ENCODE peak calls at places on chromosome 1, in five cellular contexts. X, G, T, R and F are unnamed samples.
A peak's percentile ranks its signal among the peaks of the same experiment; 100 is the strongest.

GRCh38 chr1:180994262-180994661 is 28.4 kb downstream of the STX6 start:
- DNase-seq in G (no peak), R (no peak), X (no peak), T (no peak), F (no peak)

GRCh38 chr1:28134651-28135207 is 41.8 kb downstream of the PTAFR start:
- DNase-seq in R (no peak), T (no peak), X (no peak), G (no peak), F (no peak)

GRCh38 chr1:232486006-232486405 is 143.9 kb downstream of the SIPA1L2 start:
- DNase-seq in R (no peak), T (no peak), G (no peak), X (no peak), F (peak; percentile 14)

GRCh38 chr1:235011064-235011598 is 117.5 kb downstream of the TOMM20 start:
- DNase-seq in X (no peak), T (no peak), G (no peak), R (peak; percentile 82), F (no peak)

GRCh38 chr1:116194592-116194991 is 83.4 kb downstream of the MAB21L3 start:
- DNase-seq in R (no peak), T (no peak), G (no peak), X (no peak), F (no peak)

GRCh38 chr1:6205849-6206845 is at the start of gene RNF207:
- DNase-seq in R (peak; percentile 73), T (peak; percentile 79), G (no peak), X (peak; percentile 75), F (peak; percentile 47)

GRCh38 chr1:8463144-8463927 is 145.4 kb downstream of the SLC45A1 start:
- DNase-seq in T (no peak), G (no peak), R (no peak), X (peak; percentile 59), F (peak; percentile 48)

GRCh38 chr1:3545363-3546047 is 65.8 kb downstream of the MEGF6 start:
- DNase-seq in X (peak; percentile 62), R (no peak), T (no peak), G (no peak), F (peak; percentile 46)

GRCh38 chr1:204294371-204294770 is 65.4 kb downstream of the PLEKHA6 start:
- DNase-seq in T (peak; percentile 69), X (peak; percentile 89), G (no peak), R (no peak), F (peak; percentile 91)

GRCh38 chr1:226443439-226443838 is 35.5 kb upstream of the PARP1 start:
- DNase-seq in T (no peak), X (peak; percentile 36), G (no peak), R (no peak), F (peak; percentile 69)

GRCh38 chr1:92484472-92485373 is 2.0 kb downstream of the GFI1 start:
- DNase-seq in R (peak; percentile 83), X (no peak), G (no peak), T (peak; percentile 56), F (no peak)

GRCh38 chr1:155698382-155699038 is 9.6 kb downstream of the DAP3 start:
- DNase-seq in X (peak; percentile 52), G (no peak), T (no peak), R (no peak), F (peak; percentile 47)

GRCh38 chr1:143727263-143727662 is 244.5 kb downstream of the FAM72C start:
- DNase-seq in T (no peak), R (no peak), G (no peak), X (no peak), F (no peak)

GRCh38 chr1:233543338-233544255 is 70.3 kb upstream of the KCNK1 start:
- DNase-seq in T (no peak), R (no peak), G (no peak), X (peak; percentile 85), F (peak; percentile 88)

GRCh38 chr1:54498383-54499096 is 49.5 kb upstream of the ACOT11 start:
- DNase-seq in T (no peak), X (no peak), R (no peak), G (no peak), F (no peak)

GRCh38 chr1:163072658-163073057 is 3.5 kb downstream of the RGS4 start:
- DNase-seq in R (no peak), X (no peak), T (no peak), G (no peak), F (peak; percentile 33)

GRCh38 chr1:174744886-174745285 is 254.9 kb upstream of the CACYBP start:
- DNase-seq in G (no peak), X (peak; percentile 5), T (no peak), R (no peak), F (no peak)

GRCh38 chr1:53578358-53578757 is 119.2 kb downstream of the DMRTB1 start:
- DNase-seq in T (no peak), G (no peak), R (no peak), X (no peak), F (no peak)

GRCh38 chr1:163528710-163529348 is 207.1 kb downstream of the NUF2 start:
- DNase-seq in T (no peak), G (no peak), R (peak; percentile 10), X (peak; percentile 46), F (peak; percentile 35)

GRCh38 chr1:100065183-100065968 is 67.4 kb downstream of the SASS6 start:
- DNase-seq in T (no peak), R (no peak), G (no peak), X (no peak), F (no peak)

GRCh38 chr1:64624859-64625258 is 120.0 kb upstream of the RAVER2 start:
- DNase-seq in G (no peak), T (no peak), X (no peak), R (no peak), F (no peak)

GRCh38 chr1:191851799-191852595 is 306.3 kb upstream of the RGS18 start:
- DNase-seq in R (no peak), T (no peak), G (no peak), X (no peak), F (no peak)

GRCh38 chr1:16162163-16162822 is 6.4 kb upstream of the EPHA2 start:
- DNase-seq in G (no peak), X (no peak), R (peak; percentile 65), T (no peak), F (no peak)

GRCh38 chr1:201731592-201731991 is 97.4 kb upstream of the IPO9 start:
- DNase-seq in T (peak; percentile 84), G (no peak), X (no peak), R (no peak), F (no peak)

GRCh38 chr1:217029311-217030157 is 306.3 kb upstream of the ESRRG start:
- DNase-seq in G (no peak), R (no peak), X (peak; percentile 5), T (no peak), F (peak; percentile 38)

GRCh38 chr1:19877351-19877750 is 4.8 kb upstream of the OTUD3 start:
- DNase-seq in R (no peak), G (no peak), T (no peak), X (no peak), F (no peak)

GRCh38 chr1:172746091-172746949 is 87.4 kb downstream of the FASLG start:
- DNase-seq in X (peak; percentile 85), R (no peak), T (no peak), G (no peak), F (peak; percentile 85)

GRCh38 chr1:15684468-15685283 is 556 bp downstream of the PLEKHM2 start:
- DNase-seq in X (peak; percentile 80), G (peak; percentile 11), R (peak; percentile 50), T (peak; percentile 67), F (peak; percentile 61)

GRCh38 chr1:61569212-61569621 is 155.7 kb downstream of the TM2D1 start:
- DNase-seq in R (no peak), G (no peak), T (no peak), X (no peak), F (no peak)

GRCh38 chr1:245881767-245882391 is 625.2 kb downstream of the SMYD3 start:
- DNase-seq in G (no peak), T (no peak), R (no peak), X (no peak), F (no peak)

GRCh38 chr1:154819628-154820590 is 50.2 kb downstream of the KCNN3 start:
- DNase-seq in R (peak; percentile 25), G (no peak), X (no peak), T (no peak), F (peak; percentile 33)

GRCh38 chr1:83905315-83905907 is 93.5 kb downstream of the TTLL7 start:
- DNase-seq in T (no peak), G (no peak), X (peak; percentile 14), R (no peak), F (peak; percentile 31)

GRCh38 chr1:75134939-75135828 is 996 bp downstream of the LHX8 start:
- DNase-seq in X (peak; percentile 11), R (no peak), G (no peak), T (no peak), F (no peak)

GRCh38 chr1:23533288-23534130 is 2.5 kb upstream of the E2F2 start:
- DNase-seq in R (no peak), T (no peak), X (no peak), G (no peak), F (no peak)

GRCh38 chr1:198829948-198830347 is 191.1 kb downstream of the PTPRC start:
- DNase-seq in X (peak; percentile 13), R (no peak), T (no peak), G (no peak), F (peak; percentile 4)

GRCh38 chr1:153626929-153627796 is at the start of gene S100A13:
- DNase-seq in X (peak; percentile 92), G (peak; percentile 60), R (peak; percentile 28), T (peak; percentile 85), F (peak; percentile 93)

GRCh38 chr1:10727703-10728348 is 68.6 kb downstream of the CASZ1 start:
- DNase-seq in T (peak; percentile 76), G (no peak), X (no peak), R (no peak), F (no peak)

GRCh38 chr1:229370601-229371021 is 27.8 kb upstream of the CCSAP start:
- DNase-seq in R (no peak), G (no peak), T (peak; percentile 83), X (no peak), F (no peak)